ENCODE peak calls at places on chromosome 18, in nine cellular contexts. T is choroid plexus epithelial cell, M is right atrium auricular region, V is GM23248, P is A549, F is thyroid gland, U is body of pancreas, J is fibroblast of mammary gland, O is cardiac fibroblast. W is an unnamed sample.
A peak's percentile ranks its signal among the peaks of the same experiment; 100 is the strongest.

GRCh38 chr18:23645561-23645960 is 17.1 kb downstream of the ANKRD29 start:
- DNase-seq in T (no peak), M (no peak), V (no peak), P (no peak), F (no peak), U (no peak), J (peak; percentile 27), O (no peak), W (no peak)

GRCh38 chr18:33700513-33700976 is 122.5 kb downstream of the ASXL3 start:
- DNase-seq in T (no peak), M (no peak), V (no peak), P (no peak), F (no peak), U (no peak), J (no peak), O (no peak), W (no peak)

GRCh38 chr18:54845788-54846187 is 17.5 kb downstream of the RAB27B start:
- DNase-seq in T (peak; percentile 79), M (no peak), V (peak; percentile 39), P (no peak), F (no peak), U (no peak), J (peak; percentile 30), O (no peak), W (no peak)

GRCh38 chr18:46061387-46061786 is 10.7 kb downstream of the PSTPIP2 start:
- DNase-seq in T (no peak), M (peak; percentile 52), V (no peak), P (no peak), F (no peak), U (peak; percentile 7), J (no peak), O (no peak), W (no peak)

GRCh38 chr18:33560686-33561370 is 17.2 kb upstream of the ASXL3 start:
- DNase-seq in T (peak; percentile 70), M (no peak), V (peak; percentile 7), P (no peak), F (no peak), U (no peak), J (peak; percentile 54), O (peak; percentile 37), W (no peak)

GRCh38 chr18:41543815-41544214 is 411.2 kb upstream of the PIK3C3 start:
- DNase-seq in T (no peak), M (no peak), V (no peak), P (no peak), F (no peak), U (no peak), J (no peak), O (no peak), W (no peak)

GRCh38 chr18:76844742-76845477 is 22.6 kb downstream of the ZNF236 start:
- DNase-seq in T (no peak), M (no peak), V (peak; percentile 23), P (peak; percentile 36), F (no peak), U (no peak), J (no peak), O (no peak), W (no peak)

GRCh38 chr18:26133652-26134051 is at the start of gene PSMA8:
- DNase-seq in T (peak; percentile 3), M (no peak), V (no peak), P (no peak), F (no peak), U (peak; percentile 2), J (no peak), O (peak; percentile 1), W (peak; percentile 14)

GRCh38 chr18:76506974-76507764 is 12.1 kb upstream of the ZNF516 start:
- DNase-seq in T (no peak), M (no peak), V (no peak), P (no peak), F (no peak), U (no peak), J (no peak), O (no peak), W (no peak)

GRCh38 chr18:71443726-71444480 is 1100.2 kb downstream of the CBLN2 start:
- DNase-seq in T (peak; percentile 77), M (no peak), V (no peak), P (no peak), F (no peak), U (no peak), J (peak; percentile 53), O (peak; percentile 63), W (no peak)

DNA sequence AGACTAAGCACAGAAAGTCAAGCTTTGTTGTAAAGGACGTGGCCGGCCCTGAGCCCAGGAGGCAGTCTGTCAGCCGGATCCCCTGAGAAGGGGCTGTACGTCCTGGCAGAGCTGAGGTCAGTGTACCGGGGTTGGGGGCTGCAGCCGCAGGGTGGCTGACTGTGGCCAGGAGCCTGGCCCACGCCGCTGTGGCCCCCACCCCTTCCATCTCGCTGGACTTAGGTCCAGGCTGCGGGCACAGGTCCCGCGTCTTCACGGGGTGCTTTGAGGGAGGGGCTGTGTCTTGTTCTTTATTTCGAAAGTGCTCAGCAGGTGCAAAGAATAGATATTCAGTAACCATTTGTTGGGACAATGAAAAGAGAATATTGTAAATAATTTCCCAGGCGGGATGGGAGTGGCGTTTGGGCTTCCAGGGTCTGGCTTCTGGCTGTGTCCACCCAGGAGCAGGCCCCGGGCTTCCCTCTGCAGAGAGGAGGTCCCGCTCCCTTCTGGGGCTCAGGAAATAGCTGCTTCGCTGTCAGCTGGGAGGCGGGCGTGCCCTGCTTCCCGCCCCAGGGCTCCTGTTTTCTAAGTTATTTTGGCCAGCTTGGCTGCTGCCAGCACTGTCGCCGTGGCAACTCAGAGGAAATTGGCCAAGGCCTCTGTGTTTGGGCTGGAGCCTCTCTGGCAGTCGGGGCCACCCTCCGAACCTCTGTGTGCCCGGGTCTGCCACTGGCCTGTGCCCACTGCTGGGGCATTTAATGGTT is 7.4 kb downstream of the NFATC1 start:
- DNase-seq in T (no peak), M (peak; percentile 90), V (peak; percentile 86), P (no peak), F (peak; percentile 58), U (peak; percentile 63), J (no peak), O (peak; percentile 70), W (peak; percentile 34)
- H3K4me3 ChIP-seq in T (no peak overlapping the region), M (peak overlapping the region; percentile 12), V (peak overlapping the region; percentile 8), P (no peak overlapping the region), F (no peak overlapping the region), U (no peak overlapping the region), J (no peak overlapping the region), O (no peak overlapping the region), W (no peak overlapping the region)

DNA sequence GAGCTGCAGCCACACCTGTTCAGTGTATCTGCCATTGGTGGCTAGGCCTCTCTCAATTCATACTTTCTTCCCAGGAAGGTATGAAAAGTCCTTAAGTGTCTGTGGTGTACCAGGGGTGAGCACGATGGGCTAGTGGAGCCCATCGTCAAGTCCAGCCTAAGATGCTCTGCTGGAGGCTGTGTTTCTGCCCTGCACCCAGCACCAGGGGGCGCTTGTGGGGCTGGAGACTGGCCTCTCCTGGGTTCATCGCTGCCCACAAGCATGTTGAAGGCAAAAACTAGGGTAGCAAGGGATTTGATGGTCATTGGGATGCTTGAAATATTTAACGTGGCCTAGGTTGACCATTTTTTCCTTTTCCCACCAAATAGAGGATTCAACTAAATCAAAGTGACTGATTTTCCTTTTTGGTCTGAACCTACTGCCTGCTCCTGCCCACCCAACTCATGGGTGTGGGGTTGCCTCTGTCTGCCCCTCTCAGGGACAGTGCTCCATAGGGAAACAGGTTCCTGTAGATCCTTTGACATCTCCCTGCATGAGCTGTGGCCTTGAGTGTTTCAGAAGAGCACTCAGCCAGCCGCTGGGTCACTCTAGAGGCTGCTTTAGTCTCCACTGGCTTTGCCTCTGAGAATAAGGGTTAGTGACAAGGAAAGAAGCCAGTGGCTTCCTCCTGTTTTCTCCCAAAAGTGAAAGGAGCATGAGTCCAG is 59.0 kb downstream of the TPGS2 start:
- DNase-seq in T (peak; percentile 35), M (no peak), V (peak; percentile 9), P (peak; percentile 22), F (no peak), U (peak; percentile 28), J (no peak), O (peak; percentile 12), W (peak; percentile 35)
- H3K4me3 ChIP-seq in T (no peak overlapping the region), M (no peak overlapping the region), V (no peak overlapping the region), P (no peak overlapping the region), F (no peak overlapping the region), U (no peak overlapping the region), J (no peak overlapping the region), O (no peak overlapping the region), W (no peak overlapping the region)

GRCh38 chr18:75160315-75160714 is 48.6 kb downstream of the PTGR3 start:
- DNase-seq in T (no peak), M (no peak), V (peak; percentile 19), P (no peak), F (no peak), U (no peak), J (no peak), O (peak; percentile 4), W (no peak)
- H3K4me3 ChIP-seq in T (no peak overlapping the region), M (peak overlapping the region; percentile 18), V (peak overlapping the region; percentile 32), P (no peak overlapping the region), F (no peak overlapping the region), U (no peak overlapping the region), J (no peak overlapping the region), O (no peak overlapping the region), W (no peak overlapping the region)

GRCh38 chr18:49560277-49561126 is 1.4 kb upstream of the LIPG start:
- DNase-seq in T (no peak), M (no peak), V (peak; percentile 34), P (no peak), F (peak; percentile 93), U (peak; percentile 48), J (peak; percentile 18), O (peak; percentile 22), W (peak; percentile 26)

GRCh38 chr18:49563130-49563540 is 1.3 kb downstream of the LIPG start:
- DNase-seq in T (peak; percentile 50), M (no peak), V (peak; percentile 42), P (no peak), F (no peak), U (no peak), J (peak; percentile 26), O (peak; percentile 19), W (no peak)

GRCh38 chr18:49561377-49562193 is at the start of gene LIPG:
- DNase-seq in T (peak; percentile 76), M (no peak), V (peak; percentile 74), P (peak; percentile 36), F (peak; percentile 88), U (peak; percentile 59), J (peak; percentile 74), O (peak; percentile 85), W (peak; percentile 83)

GRCh38 chr18:49562481-49563129 is 748 bp downstream of the LIPG start:
- DNase-seq in T (peak; percentile 31), M (no peak), V (peak; percentile 9), P (no peak), F (peak; percentile 43), U (no peak), J (peak; percentile 16), O (peak; percentile 43), W (no peak)

DNA sequence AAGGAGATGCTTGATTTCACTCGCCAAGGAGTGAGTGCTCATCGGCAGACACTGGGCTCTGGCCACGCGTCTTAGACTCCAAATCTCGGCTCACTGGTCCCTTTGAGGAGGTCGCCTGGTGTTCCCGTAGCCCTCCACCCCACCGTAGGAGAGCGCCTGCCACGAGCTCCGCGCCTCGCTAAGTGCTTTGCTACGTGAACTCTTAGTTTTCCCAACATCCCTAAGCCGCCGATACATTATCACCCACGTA is 805 bp upstream of the LIPG start:
- DNase-seq in T (no peak), M (no peak), V (peak; percentile 40), P (no peak), F (no peak), U (no peak), J (peak; percentile 11), O (peak; percentile 19), W (peak; percentile 31)
- H3K4me3 ChIP-seq in T (peak overlapping the region; percentile 61), M (peak overlapping the region; percentile 39), V (peak overlapping the region; percentile 63), P (peak overlapping the region; percentile 45), F (peak overlapping the region; percentile 91), U (peak overlapping the region; percentile 3), J (peak overlapping the region; percentile 55), O (peak overlapping the region; percentile 60), W (peak overlapping the region; percentile 44)

W was measured in A673.